ENCODE peak calls at places on chromosomes 11 and 22, in five cellular contexts. N is CD8-positive, alpha-beta memory T cell; F is CD8-positive, alpha-beta T cell; I is IMR-90; R is tibial nerve. G is an unnamed sample. For H3K4me1 and H3K36me3, the result is how much of the 10 kb centered on the place peaks cover.

GRCh38 chr11:9838229-9838628 is 174.4 kb downstream of the SWAP70 start:
- DNase-seq in R (no peak), F (no peak), I (no peak), N (no peak), G (no peak)

GRCh38 chr22:35630387-35630793 is 13.3 kb upstream of the MB start:
- DNase-seq in N (no peak), F (no peak), I (peak), R (no peak), G (peak)

GRCh38 chr11:71240865-71241691 is 11.3 kb downstream of the SHANK2 start:
- DNase-seq in F (no peak), R (peak), I (peak), N (no peak), G (no peak)

GRCh38 chr11:15926071-15926470 is 430.3 kb downstream of the SOX6 start:
- DNase-seq in F (no peak), N (no peak), I (no peak), R (no peak), G (no peak)

GRCh38 chr11:2781413-2782274 is 81.8 kb upstream of the KCNQ1OT1 start:
- DNase-seq in R (peak), F (no peak), I (peak), N (no peak), G (no peak)

GRCh38 chr22:30905696-30906341 is 62.8 kb downstream of the MORC2 start:
- DNase-seq in I (no peak), F (no peak), N (no peak), R (no peak), G (no peak)

GRCh38 chr11:19311306-19312030 is 70.7 kb upstream of the E2F8 start:
- DNase-seq in I (peak), F (no peak), R (peak), N (peak), G (peak)

GRCh38 chr22:24421428-24421931 is 5.9 kb upstream of the ADORA2A start:
- DNase-seq in I (no peak), R (no peak), N (no peak), F (peak), G (peak)

GRCh38 chr22:42604403-42604802 is 10.3 kb downstream of the POLDIP3 start:
- DNase-seq in F (no peak), N (no peak), R (no peak), I (peak), G (no peak)

GRCh38 chr22:42601879-42602465 is 12.7 kb downstream of the POLDIP3 start:
- DNase-seq in I (no peak), F (no peak), R (no peak), N (no peak), G (no peak)

GRCh38 chr22:42603427-42603826 is 11.3 kb downstream of the POLDIP3 start:
- DNase-seq in F (no peak), N (no peak), R (no peak), I (no peak), G (no peak)

GRCh38 chr22:42596863-42597530 is 17.7 kb downstream of the POLDIP3 start:
- DNase-seq in I (no peak), N (no peak), F (no peak), R (no peak), G (no peak)

GRCh38 chr22:42602470-42602869 is 12.2 kb downstream of the POLDIP3 start:
- DNase-seq in R (no peak), F (no peak), I (no peak), N (no peak), G (no peak)
- H3K4me1 ChIP-seq in R (under half), F (under half), I (under half), N (under half), G (under half)

GRCh38 chr11:66626926-66627325 is 10.5 kb downstream of the RBM14 start:
- DNase-seq in F (no peak), N (no peak), I (no peak), R (no peak), G (no peak)

GRCh38 chr11:66626382-66626781 is 10.0 kb downstream of the RBM14 start:
- DNase-seq in F (no peak), N (no peak), I (no peak), R (no peak), G (no peak)

GRCh38 chr11:66625041-66625751 is 8.8 kb downstream of the RBM14 start:
- DNase-seq in I (no peak), N (no peak), R (no peak), F (no peak), G (no peak)

GRCh38 chr11:66625752-66626149 is 9.3 kb downstream of the RBM14 start:
- DNase-seq in F (no peak), N (no peak), R (no peak), I (no peak), G (no peak)

DNA sequence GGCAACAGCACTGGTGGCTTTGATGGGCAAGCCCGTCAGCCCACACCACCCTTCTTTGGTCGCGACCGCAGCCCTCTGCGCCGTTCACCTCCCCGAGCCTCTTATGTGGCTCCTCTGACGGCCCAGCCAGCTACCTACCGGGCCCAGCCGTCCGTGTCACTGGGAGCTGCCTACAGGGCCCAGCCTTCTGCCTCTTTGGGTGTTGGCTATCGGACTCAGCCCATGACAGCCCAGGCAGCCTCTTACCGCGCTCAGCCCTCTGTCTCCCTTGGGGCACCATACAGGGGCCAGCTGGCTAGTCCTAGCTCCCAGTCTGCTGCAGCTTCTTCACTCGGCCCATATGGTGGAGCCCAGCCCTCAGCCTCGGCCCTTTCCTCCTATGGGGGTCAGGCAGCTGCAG is 8.0 kb downstream of the RBM14 start:
- DNase-seq in I (no peak), R (no peak), N (no peak), F (no peak), G (no peak)
- H3K36me3 ChIP-seq in I (half or more), R (half or more), N (half or more), F (half or more), G (half or more)

GRCh38 chr11:41536001-41536568 is 76.6 kb upstream of the LRRC4C start:
- DNase-seq in R (no peak), F (no peak), I (no peak), N (no peak), G (no peak)
- H3K4me3 ChIP-seq in R (no peak), F (no peak), I (no peak), N (no peak), G (no peak)

GRCh38 chr22:38866399-38867123 is 5.5 kb downstream of the CBX6 start:
- DNase-seq in I (no peak), N (no peak), R (no peak), F (no peak), G (no peak)
- H3K4me1 ChIP-seq in I (under half), N (under half), R (half or more), F (under half), G (under half)

GRCh38 chr11:62125881-62126280 is 2.1 kb downstream of the INCENP start:
- DNase-seq in F (no peak), N (no peak), I (no peak), R (no peak), G (peak)

GRCh38 chr11:62123669-62124185 is at the start of gene INCENP:
- DNase-seq in R (peak), I (peak), N (peak), F (peak), G (peak)

GRCh38 chr11:62127426-62127825 is 3.6 kb downstream of the INCENP start:
- DNase-seq in R (no peak), I (no peak), F (no peak), N (no peak), G (no peak)

GRCh38 chr11:62124186-62125113 is 639 bp downstream of the INCENP start:
- DNase-seq in N (no peak), I (peak), R (no peak), F (no peak), G (peak)

GRCh38 chr11:62125316-62125715 is 1.5 kb downstream of the INCENP start:
- DNase-seq in I (no peak), F (no peak), N (no peak), R (no peak), G (no peak)
- H3K36me3 ChIP-seq in I (under half), F (under half), N (under half), R (under half), G (under half)

GRCh38 chr22:49847751-49848689 is 5.6 kb upstream of the ZBED4 start:
- DNase-seq in N (no peak), I (no peak), R (no peak), F (no peak), G (no peak)
- H3K4me3 ChIP-seq in N (no peak), I (peak), R (peak), F (no peak), G (peak)

DNA sequence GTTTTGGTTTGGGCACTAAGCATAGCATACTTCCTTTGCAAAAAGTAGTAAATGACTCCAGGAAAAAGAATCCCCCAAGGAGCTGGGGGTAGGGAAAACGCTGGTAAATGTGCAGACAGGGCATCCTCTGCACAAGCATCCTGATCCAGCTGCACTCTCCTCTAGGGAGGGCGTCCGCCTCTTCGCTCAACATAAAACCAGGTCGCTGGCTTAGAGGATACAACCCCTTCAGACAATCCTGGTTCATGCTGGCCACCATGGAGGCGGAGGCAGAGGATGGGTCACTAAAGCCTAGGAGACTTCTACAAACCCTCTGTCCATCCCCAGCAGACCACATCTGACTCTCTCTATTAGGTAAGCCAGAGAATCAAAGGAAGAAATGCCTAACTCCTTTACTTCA is 14.2 kb downstream of the PCSK7 start:
- DNase-seq in R (no peak), F (no peak), I (no peak), N (no peak), G (no peak)
- H3K4me1 ChIP-seq in R (half or more), F (under half), I (under half), N (under half), G (under half)

DNA sequence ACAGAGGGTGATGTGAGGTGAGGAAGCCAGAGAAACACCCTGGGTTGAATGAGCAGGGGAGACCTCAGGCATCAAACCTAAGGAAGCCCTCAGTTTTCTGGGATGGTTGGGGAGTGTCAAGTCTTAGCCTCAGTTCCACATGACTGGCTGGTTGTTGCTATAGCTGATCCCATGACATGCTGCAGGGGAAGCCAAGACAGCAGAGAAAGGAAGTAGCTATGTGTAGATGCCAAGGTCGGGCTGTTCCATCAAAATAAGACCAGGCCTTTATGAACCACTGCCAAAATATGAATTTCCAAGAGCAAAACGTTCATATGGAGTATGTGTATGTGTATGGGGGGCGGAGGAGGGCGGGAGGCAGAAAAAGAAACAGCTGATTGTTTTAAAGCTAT is 11.6 kb downstream of the CD59 start:
- DNase-seq in F (no peak), I (peak), R (no peak), N (no peak), G (no peak)
- H3K36me3 ChIP-seq in F (under half), I (under half), R (under half), N (under half), G (under half)

G was measured in HAP-1.